ENCODE peak calls at places on chromosomes 12 and 14, in four cellular contexts. E is PC-3; K is mammary epithelial cell; W is CD8-positive, alpha-beta memory T cell. Z is an unnamed sample.

GRCh38 chr12:85445060-85445938 is 165.3 kb downstream of the ALX1 start:
- DNase-seq in K (no peak), W (no peak), E (no peak), Z (no peak)

GRCh38 chr14:42475289-42475688 is 868.6 kb downstream of the LRFN5 start:
- DNase-seq in W (no peak), K (no peak), E (no peak), Z (no peak)

GRCh38 chr14:83425138-83425537 is 1891.5 kb upstream of the SEL1L start:
- DNase-seq in E (peak; percentile 33), W (no peak), K (peak; percentile 45), Z (no peak)

GRCh38 chr14:49861581-49861922 is 9.0 kb upstream of the NEMF start:
- DNase-seq in W (peak; percentile 67), E (peak; percentile 68), K (peak; percentile 64), Z (peak; percentile 36)

GRCh38 chr12:95815635-95816212 is 25.2 kb upstream of the NTN4 start:
- DNase-seq in W (no peak), K (peak; percentile 30), E (peak; percentile 56), Z (no peak)

GRCh38 chr14:96309907-96310330 is 53.2 kb downstream of the ATG2B start:
- DNase-seq in W (no peak), E (no peak), K (no peak), Z (no peak)

GRCh38 chr12:89238593-89238992 is 113.7 kb downstream of the DUSP6 start:
- DNase-seq in K (no peak), E (no peak), W (no peak), Z (no peak)

GRCh38 chr14:104882325-104882973 is 17.4 kb downstream of the CEP170B start:
- DNase-seq in W (no peak), E (peak; percentile 82), K (peak; percentile 76), Z (no peak)

GRCh38 chr12:102631274-102631673 is 150.9 kb upstream of the IGF1 start:
- DNase-seq in W (no peak), K (peak; percentile 12), E (peak; percentile 6), Z (no peak)

GRCh38 chr12:111598637-111599458 is at the start of gene ATXN2:
- DNase-seq in K (no peak), E (peak; percentile 14), W (no peak), Z (peak; percentile 44)

GRCh38 chr14:24231263-24232120 is 675 bp downstream of the NEDD8 start:
- DNase-seq in E (no peak), K (peak; percentile 44), W (peak; percentile 19), Z (no peak)

GRCh38 chr14:100028990-100029677 is 36.1 kb upstream of the EVL start:
- DNase-seq in W (no peak), K (no peak), E (peak; percentile 21), Z (no peak)

GRCh38 chr14:80564051-80564450 is 352.7 kb upstream of the DIO2 start:
- DNase-seq in E (peak; percentile 56), K (no peak), W (no peak), Z (no peak)

GRCh38 chr12:2794261-2794735 is 472 bp upstream of the FKBP4 start:
- DNase-seq in W (peak; percentile 9), K (peak; percentile 51), E (no peak), Z (peak; percentile 57)

GRCh38 chr12:65540140-65540539 is 261.7 kb downstream of the MSRB3 start:
- DNase-seq in W (no peak), E (no peak), K (no peak), Z (no peak)

GRCh38 chr12:13103391-13104033 is at the start of gene GSG1:
- DNase-seq in W (no peak), E (peak; percentile 54), K (peak; percentile 71), Z (no peak)

GRCh38 chr12:43758247-43758727 is 303 bp downstream of the PUS7L start:
- DNase-seq in W (no peak), K (no peak), E (peak; percentile 34), Z (peak; percentile 65)

GRCh38 chr12:56469007-56469930 is 891 bp downstream of the SPRYD4 start:
- DNase-seq in E (peak; percentile 22), K (no peak), W (no peak), Z (no peak)

GRCh38 chr12:3004655-3005565 is 45.7 kb downstream of the TEAD4 start:
- DNase-seq in K (no peak), E (no peak), W (no peak), Z (no peak)

GRCh38 chr12:100706029-100706428 is 88.5 kb upstream of the ANO4 start:
- DNase-seq in K (peak; percentile 98), E (peak; percentile 84), W (no peak), Z (no peak)

GRCh38 chr12:31896514-31897039 is 62.6 kb upstream of the RESF1 start:
- DNase-seq in K (peak; percentile 49), W (peak; percentile 94), E (no peak), Z (no peak)

GRCh38 chr14:104891664-104892500 is 26.8 kb downstream of the CEP170B start:
- DNase-seq in E (no peak), K (no peak), W (no peak), Z (no peak)

GRCh38 chr12:95169368-95169767 is 47.9 kb downstream of the FGD6 start:
- DNase-seq in W (no peak), E (peak; percentile 80), K (peak; percentile 77), Z (no peak)

GRCh38 chr12:85059594-85059993 is 23.4 kb downstream of the LRRIQ1 start:
- DNase-seq in K (no peak), E (no peak), W (no peak), Z (no peak)

GRCh38 chr12:63792333-63792732 is 12.6 kb downstream of the RXYLT1 start:
- DNase-seq in W (no peak), E (no peak), K (no peak), Z (no peak)

GRCh38 chr12:52139579-52140062 is 52.2 kb downstream of the KRT80 start:
- DNase-seq in W (no peak), E (peak; percentile 90), K (peak; percentile 53), Z (no peak)

GRCh38 chr14:103889313-103890051 is 38.8 kb upstream of the TDRD9 start:
- DNase-seq in K (peak; percentile 89), E (peak; percentile 7), W (no peak), Z (no peak)

GRCh38 chr14:41606249-41607118 is at the start of gene LRFN5:
- DNase-seq in E (peak; percentile 12), K (no peak), W (no peak), Z (no peak)

GRCh38 chr12:116278259-116278595 is 734 bp upstream of the MED13L start:
- DNase-seq in E (no peak), K (no peak), W (no peak), Z (no peak)

GRCh38 chr12:100447405-100447804 is 26.3 kb upstream of the NR1H4 start:
- DNase-seq in K (no peak), E (no peak), W (no peak), Z (no peak)

GRCh38 chr12:105240233-105240632 is 4.3 kb upstream of the APPL2 start:
- DNase-seq in E (no peak), W (no peak), K (no peak), Z (no peak)

GRCh38 chr12:76341436-76342030 is 6.7 kb downstream of the BBS10 start:
- DNase-seq in K (peak; percentile 68), W (no peak), E (peak; percentile 41), Z (no peak)

GRCh38 chr12:106046947-106047346 is 91.8 kb downstream of the NUAK1 start:
- DNase-seq in W (no peak), K (no peak), E (no peak), Z (no peak)

GRCh38 chr14:102325791-102326345 is 6.3 kb downstream of the ZNF839 start:
- DNase-seq in K (peak; percentile 76), W (no peak), E (no peak), Z (no peak)

GRCh38 chr12:43332977-43333649 is 218.9 kb downstream of the ADAMTS20 start:
- DNase-seq in K (peak; percentile 54), W (no peak), E (peak; percentile 37), Z (no peak)

GRCh38 chr12:127125607-127126259 is 1141.2 kb upstream of the TMEM132C start:
- DNase-seq in K (peak; percentile 100), W (no peak), E (peak; percentile 99), Z (no peak)

GRCh38 chr12:127130506-127131100 is 1136.4 kb upstream of the TMEM132C start:
- DNase-seq in E (peak; percentile 30), K (no peak), W (no peak), Z (no peak)

GRCh38 chr12:127121494-127122070 is 1145.4 kb upstream of the TMEM132C start:
- DNase-seq in E (no peak), K (no peak), W (no peak), Z (no peak)

GRCh38 chr12:127127887-127128286 is 1139.1 kb upstream of the TMEM132C start:
- DNase-seq in W (no peak), E (no peak), K (no peak), Z (no peak)

DNA sequence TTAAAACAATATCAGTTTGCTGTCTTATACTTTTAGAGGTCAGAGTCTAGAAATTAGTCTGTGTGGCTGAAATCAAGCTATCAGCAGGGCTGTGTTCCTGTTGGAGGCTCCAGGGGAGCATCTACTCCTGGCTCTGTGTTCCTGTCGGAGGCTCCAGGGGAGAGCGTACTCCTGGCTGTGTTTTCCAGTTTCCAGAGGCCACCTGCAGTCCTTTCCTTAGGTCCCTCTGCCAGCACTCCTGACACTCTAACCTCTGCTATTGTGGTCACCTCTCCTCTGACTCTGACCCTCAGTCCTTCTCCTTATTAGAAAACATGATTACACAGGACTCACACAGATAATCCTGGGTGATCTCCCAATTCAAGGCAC is 1140.7 kb upstream of the TMEM132C start:
- DNase-seq in E (no peak), K (no peak), W (no peak), Z (no peak)
- H3K27ac ChIP-seq in E (peak overlapping the region; percentile 93), K (peak overlapping the region; percentile 99), W (peak overlapping the region; percentile 14), Z (no peak overlapping the region)

GRCh38 chr14:74571441-74571841 is 40.6 kb downstream of the LTBP2 start:
- DNase-seq in K (no peak), E (peak; percentile 43), W (no peak), Z (no peak)
- H3K27ac ChIP-seq in K (peak overlapping the region; percentile 98), E (peak overlapping the region; percentile 98), W (no peak overlapping the region), Z (no peak overlapping the region)

GRCh38 chr12:124457287-124458219 is 109.9 kb downstream of the NCOR2 start:
- DNase-seq in W (peak; percentile 55), K (no peak), E (no peak), Z (peak; percentile 73)
- H3K27ac ChIP-seq in W (peak overlapping the region; percentile 67), K (no peak overlapping the region), E (no peak overlapping the region), Z (peak overlapping the region; percentile 83)

DNA sequence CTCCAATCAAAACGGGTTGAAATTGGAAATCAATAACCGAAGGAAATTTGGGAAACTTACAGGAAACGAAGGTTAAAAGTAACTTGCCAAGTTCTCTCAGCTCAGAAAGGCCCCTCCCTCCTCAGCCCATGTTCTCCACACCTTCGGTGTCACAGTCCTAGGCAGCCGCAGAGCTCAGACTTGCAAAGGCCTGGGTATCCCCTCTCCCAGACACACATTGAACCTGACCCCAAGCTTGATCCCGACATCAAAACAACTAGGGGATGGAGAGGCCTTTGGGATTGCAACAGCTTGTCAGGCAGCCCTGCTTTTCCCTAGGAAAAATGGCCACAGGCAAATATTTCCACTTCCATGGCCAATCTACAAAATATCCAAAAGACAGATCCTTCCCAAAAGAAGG is 35.5 kb upstream of the PNMA1 start:
- DNase-seq in E (peak; percentile 0), K (no peak), W (no peak), Z (no peak)
- H3K27ac ChIP-seq in E (no peak overlapping the region), K (peak overlapping the region; percentile 13), W (peak overlapping the region; percentile 41), Z (peak overlapping the region; percentile 19)

GRCh38 chr14:68911594-68912227 is 67.4 kb downstream of the ACTN1 start:
- DNase-seq in W (peak; percentile 61), E (peak; percentile 91), K (peak; percentile 65), Z (peak; percentile 6)
- H3K27ac ChIP-seq in W (no peak overlapping the region), E (no peak overlapping the region), K (no peak overlapping the region), Z (no peak overlapping the region)

GRCh38 chr12:8950702-8951478 is 1.4 kb upstream of the M6PR start:
- DNase-seq in W (peak; percentile 67), E (no peak), K (no peak), Z (no peak)
- H3K27ac ChIP-seq in W (peak overlapping the region; percentile 97), E (no peak overlapping the region), K (peak overlapping the region; percentile 92), Z (no peak overlapping the region)

GRCh38 chr12:112932485-112933151 is 5.7 kb upstream of the OAS3 start:
- DNase-seq in E (peak; percentile 11), K (no peak), W (no peak), Z (no peak)
- H3K27ac ChIP-seq in E (no peak overlapping the region), K (no peak overlapping the region), W (no peak overlapping the region), Z (no peak overlapping the region)

Z was measured in caudate nucleus.